ENCODE peak calls at places on chromosomes 16 and 17, in four cellular contexts. I is choroid plexus epithelial cell, C is stomach, T is left ventricle myocardium superior. X is an unnamed sample.

GRCh38 chr16:54595636-54596035 is 309.0 kb upstream of the IRX3 start:
- DNase-seq in I (no peak), C (no peak), T (no peak), X (no peak)

GRCh38 chr16:68375801-68376536 is 65.2 kb downstream of the PRMT7 start:
- DNase-seq in I (no peak), C (no peak), T (no peak), X (no peak)

GRCh38 chr16:63876096-63876495 is 1245.8 kb downstream of the CDH11 start:
- DNase-seq in I (peak), C (no peak), T (no peak), X (no peak)

GRCh38 chr17:57455063-57455914 is 199.0 kb downstream of the MSI2 start:
- DNase-seq in I (peak), C (no peak), T (no peak), X (peak)

GRCh38 chr16:27318399-27319256 is 4.9 kb downstream of the IL4R start:
- DNase-seq in I (peak), C (no peak), T (peak), X (no peak)

GRCh38 chr16:2008009-2008526 is 1.6 kb downstream of the ZNF598 start:
- DNase-seq in I (peak), C (no peak), T (peak), X (peak)

GRCh38 chr16:9827062-9827752 is 355.0 kb downstream of the GRIN2A start:
- DNase-seq in I (no peak), C (no peak), T (no peak), X (no peak)

GRCh38 chr16:12539185-12539929 is 264.3 kb downstream of the CPPED1 start:
- DNase-seq in I (peak), C (no peak), T (no peak), X (peak)

GRCh38 chr16:49464877-49465504 is 91.4 kb downstream of the C16orf78 start:
- DNase-seq in I (no peak), C (peak), T (no peak), X (no peak)

GRCh38 chr17:12842936-12843335 is 53.6 kb downstream of the ARHGAP44 start:
- DNase-seq in I (no peak), C (no peak), T (no peak), X (no peak)

GRCh38 chr17:38428150-38428642 is at the start of gene ARHGAP23:
- DNase-seq in I (peak), C (peak), T (peak), X (peak)

GRCh38 chr16:62213763-62214162 is 177.5 kb upstream of the CDH8 start:
- DNase-seq in I (no peak), C (no peak), T (no peak), X (no peak)

GRCh38 chr16:84763629-84764028 is 56.2 kb upstream of the CRISPLD2 start:
- DNase-seq in I (no peak), C (no peak), T (no peak), X (no peak)

GRCh38 chr16:629289-630023 is 1.3 kb upstream of the WFIKKN1 start:
- DNase-seq in I (no peak), C (no peak), T (peak), X (no peak)

GRCh38 chr17:58244958-58245357 is 6.6 kb downstream of the LPO start:
- DNase-seq in I (no peak), C (no peak), T (no peak), X (no peak)

GRCh38 chr16:89096768-89097527 is 3.3 kb downstream of the ACSF3 start:
- DNase-seq in I (no peak), C (no peak), T (no peak), X (no peak)

GRCh38 chr17:2853111-2853721 is 57.0 kb downstream of the RAP1GAP2 start:
- DNase-seq in I (peak), C (peak), T (peak), X (peak)

X was measured in EH.